ENCODE peak calls at places on chromosomes 5 and 9, in ten cellular contexts. U, W, A, Q, C, G, D, R, F and H are unnamed samples.

GRCh38 chr5:4553130-4553529 is 587.0 kb upstream of the ADAMTS16 start:
- DNase-seq in R (peak), G (no peak), F (no peak), D (no peak), A (no peak), C (no peak), W (no peak), U (no peak), Q (no peak), H (no peak)

GRCh38 chr5:178624626-178625546 is 2.0 kb downstream of the CLK4 start:
- DNase-seq in D (peak), W (no peak), Q (no peak), G (no peak), F (no peak), A (peak), U (no peak), R (no peak), C (no peak), H (peak)

GRCh38 chr9:134130503-134131375 is 5.1 kb upstream of the WDR5 start:
- DNase-seq in A (no peak), G (peak), C (peak), W (no peak), F (no peak), R (no peak), U (no peak), Q (peak), D (no peak), H (peak)

GRCh38 chr5:55570026-55570425 is 35.3 kb upstream of the PLPP1 start:
- DNase-seq in D (no peak), C (no peak), W (no peak), F (no peak), U (no peak), Q (no peak), R (no peak), G (no peak), A (peak), H (no peak)

GRCh38 chr5:4113426-4113825 is 517.8 kb downstream of the IRX1 start:
- DNase-seq in U (no peak), G (no peak), C (no peak), F (no peak), D (no peak), A (no peak), Q (no peak), R (no peak), W (no peak), H (no peak)

GRCh38 chr5:157253547-157253946 is 12.4 kb upstream of the CYFIP2 start:
- DNase-seq in R (peak), W (no peak), U (no peak), G (peak), C (no peak), Q (peak), D (peak), F (peak), A (peak), H (peak)

GRCh38 chr5:130555429-130555828 is 609.6 kb downstream of the HINT1 start:
- DNase-seq in Q (no peak), D (peak), G (no peak), U (no peak), F (no peak), W (no peak), R (no peak), A (no peak), C (no peak), H (no peak)

GRCh38 chr5:180128671-180129261 is 57.2 kb upstream of the RNF130 start:
- DNase-seq in A (no peak), Q (no peak), U (no peak), C (peak), R (no peak), D (no peak), G (peak), F (peak), W (no peak), H (no peak)

GRCh38 chr5:157148734-157149615 is 6.3 kb upstream of the MED7 start:
- DNase-seq in F (peak), W (peak), G (peak), U (peak), C (no peak), Q (peak), R (peak), A (peak), D (peak), H (peak)

GRCh38 chr9:130304643-130305042 is 39.1 kb downstream of the HMCN2 start:
- DNase-seq in D (no peak), F (no peak), W (no peak), U (no peak), A (no peak), G (no peak), C (no peak), R (no peak), Q (no peak), H (no peak)

GRCh38 chr5:77725646-77726045 is 50.5 kb downstream of the TBCA start:
- DNase-seq in F (no peak), A (peak), W (no peak), Q (no peak), D (no peak), R (no peak), U (no peak), C (no peak), G (no peak), H (no peak)

GRCh38 chr9:83339435-83339834 is 198.8 kb downstream of the FRMD3 start:
- DNase-seq in R (no peak), G (no peak), Q (no peak), D (no peak), F (no peak), W (no peak), C (no peak), U (no peak), A (peak), H (no peak)

GRCh38 chr9:95107001-95107749 is 210.3 kb downstream of the FANCC start:
- DNase-seq in W (no peak), R (no peak), G (no peak), Q (no peak), C (no peak), A (peak), U (no peak), D (no peak), F (no peak), H (peak)

GRCh38 chr9:136467766-136468165 is 15.1 kb downstream of the SEC16A start:
- DNase-seq in R (no peak), Q (no peak), D (no peak), W (no peak), F (no peak), C (no peak), A (no peak), G (no peak), U (no peak), H (no peak)

GRCh38 chr9:121696935-121697334 is 45.5 kb downstream of the DAB2IP start:
- DNase-seq in W (no peak), A (no peak), C (no peak), F (no peak), D (no peak), Q (no peak), R (peak), U (no peak), G (no peak), H (no peak)

GRCh38 chr9:26131891-26132290 is 453.6 kb upstream of the TUSC1 start:
- DNase-seq in D (no peak), U (no peak), A (peak), G (no peak), W (no peak), Q (no peak), R (no peak), F (no peak), C (no peak), H (peak)

GRCh38 chr5:52693279-52693678 is 94.4 kb upstream of the ITGA1 start:
- DNase-seq in Q (no peak), D (peak), G (peak), C (peak), A (peak), R (peak), F (no peak), U (peak), W (no peak), H (peak)

GRCh38 chr5:2732004-2732403 is 19.5 kb downstream of the IRX2 start:
- DNase-seq in Q (peak), D (no peak), C (no peak), W (no peak), F (no peak), U (no peak), R (no peak), G (no peak), A (no peak), H (no peak)

GRCh38 chr9:117555964-117556629 is 141.2 kb upstream of the ASTN2 start:
- DNase-seq in U (peak), F (peak), G (peak), Q (no peak), R (peak), D (peak), W (no peak), C (no peak), A (peak), H (no peak)

GRCh38 chr9:20398511-20399338 is 223.6 kb downstream of the MLLT3 start:
- DNase-seq in F (no peak), A (no peak), G (no peak), R (no peak), D (no peak), C (no peak), U (no peak), Q (no peak), W (no peak), H (no peak)

GRCh38 chr9:26677965-26678745 is 214.4 kb downstream of the CAAP1 start:
- DNase-seq in C (no peak), F (no peak), G (no peak), A (no peak), U (no peak), D (no peak), R (no peak), Q (no peak), W (no peak), H (peak)

GRCh38 chr5:132389453-132390286 is 20.2 kb downstream of the SLC22A5 start:
- DNase-seq in F (no peak), A (peak), C (peak), G (no peak), Q (no peak), W (no peak), U (no peak), R (peak), D (no peak), H (peak)

GRCh38 chr5:41371741-41372140 is 138.7 kb downstream of the PLCXD3 start:
- DNase-seq in R (no peak), C (no peak), F (no peak), G (no peak), A (peak), W (no peak), D (no peak), Q (no peak), U (no peak), H (peak)

GRCh38 chr5:62432618-62433064 is 20.1 kb downstream of the IPO11 start:
- DNase-seq in C (no peak), W (no peak), U (no peak), D (no peak), Q (no peak), F (no peak), G (no peak), A (peak), R (peak), H (no peak)

GRCh38 chr5:96141749-96142148 is 180.1 kb upstream of the ELL2 start:
- DNase-seq in Q (no peak), R (no peak), U (no peak), C (no peak), A (peak), D (no peak), F (no peak), W (no peak), G (no peak), H (peak)

GRCh38 chr5:37086466-37087178 is 162.6 kb downstream of the CPLANE1 start:
- DNase-seq in G (no peak), F (no peak), C (no peak), D (no peak), Q (no peak), W (no peak), U (no peak), A (peak), R (peak), H (peak)

GRCh38 chr5:1399737-1400136 is 45.5 kb downstream of the SLC6A3 start:
- DNase-seq in U (no peak), D (no peak), A (no peak), Q (no peak), G (no peak), C (peak), W (no peak), F (no peak), R (no peak), H (no peak)

GRCh38 chr9:69089491-69089890 is 53.9 kb downstream of the FXN start:
- DNase-seq in C (no peak), F (no peak), W (no peak), D (no peak), U (no peak), R (no peak), A (no peak), G (peak), Q (no peak), H (no peak)

GRCh38 chr5:98101131-98101530 is 672.3 kb upstream of the RGMB start:
- DNase-seq in D (no peak), A (peak), C (no peak), W (no peak), R (no peak), Q (no peak), G (no peak), U (no peak), F (no peak), H (no peak)

GRCh38 chr5:67160985-67161384 is 35.6 kb downstream of the CD180 start:
- DNase-seq in D (no peak), A (peak), R (no peak), W (no peak), C (no peak), Q (no peak), G (peak), F (no peak), U (peak), H (peak)

GRCh38 chr5:67773439-67773988 is 442.0 kb upstream of the PIK3R1 start:
- DNase-seq in U (no peak), D (no peak), W (no peak), A (peak), C (no peak), R (no peak), Q (no peak), G (peak), F (peak), H (peak)